ENCODE peak calls at places on chromosome 18, in four cellular contexts. Q, H, V and C are unnamed samples.

GRCh38 chr18:5238371-5238758 is 41.3 kb upstream of the AKAIN1 start:
- DNase-seq in Q (peak), H (peak), V (peak), C (peak)

GRCh38 chr18:3452750-3453539 is 3.0 kb downstream of the TGIF1 start:
- DNase-seq in Q (no peak), H (no peak), V (no peak), C (no peak)

GRCh38 chr18:5543036-5543671 is 643 bp downstream of the EPB41L3 start:
- DNase-seq in Q (no peak), H (peak), V (no peak), C (no peak)

GRCh38 chr18:45837283-45838070 is 12.0 kb downstream of the SIGLEC15 start:
- DNase-seq in Q (no peak), H (peak), V (no peak), C (peak)

GRCh38 chr18:75290737-75291358 is 80.3 kb downstream of the TSHZ1 start:
- DNase-seq in Q (no peak), H (no peak), V (no peak), C (no peak)

GRCh38 chr18:45836242-45837215 is 11.1 kb downstream of the SIGLEC15 start:
- DNase-seq in Q (no peak), H (no peak), V (no peak), C (no peak)

GRCh38 chr18:75127143-75128021 is 81.6 kb downstream of the PTGR3 start:
- DNase-seq in Q (no peak), H (no peak), V (no peak), C (no peak)

GRCh38 chr18:3062798-3063563 is 50.0 kb upstream of the LPIN2 start:
- DNase-seq in Q (peak), H (peak), V (peak), C (peak)

GRCh38 chr18:74314759-74315463 is 728 bp upstream of the C18orf63 start:
- DNase-seq in Q (no peak), H (peak), V (no peak), C (no peak)

GRCh38 chr18:59420244-59420643 is 61.2 kb upstream of the LMAN1 start:
- DNase-seq in Q (no peak), H (no peak), V (no peak), C (no peak)

GRCh38 chr18:67373636-67374035 is 142.9 kb downstream of the DSEL start:
- DNase-seq in Q (no peak), H (no peak), V (no peak), C (no peak)

GRCh38 chr18:21210278-21210677 is 31.8 kb upstream of the GREB1L start:
- DNase-seq in Q (no peak), H (no peak), V (no peak), C (no peak)

GRCh38 chr18:57627488-57627887 is 5.9 kb upstream of the NARS1 start:
- DNase-seq in Q (no peak), H (no peak), V (no peak), C (no peak)

GRCh38 chr18:54117853-54118773 is 106.4 kb downstream of the MBD2 start:
- DNase-seq in Q (no peak), H (no peak), V (no peak), C (no peak)

GRCh38 chr18:46821856-46822711 is 65.2 kb upstream of the ST8SIA5 start:
- DNase-seq in Q (no peak), H (no peak), V (no peak), C (no peak)

GRCh38 chr18:79940814-79941472 is 10.5 kb downstream of the SLC66A2 start:
- DNase-seq in Q (no peak), H (no peak), V (no peak), C (no peak)

GRCh38 chr18:71707985-71708500 is 836.1 kb downstream of the CBLN2 start:
- DNase-seq in Q (peak), H (no peak), V (no peak), C (no peak)

GRCh38 chr18:59432796-59433195 is 73.7 kb upstream of the LMAN1 start:
- DNase-seq in Q (no peak), H (no peak), V (no peak), C (no peak)

GRCh38 chr18:67104700-67105284 is 411.7 kb downstream of the DSEL start:
- DNase-seq in Q (peak), H (no peak), V (no peak), C (peak)

GRCh38 chr18:11178951-11179549 is 29.7 kb upstream of the PIEZO2 start:
- DNase-seq in Q (no peak), H (peak), V (no peak), C (peak)

GRCh38 chr18:36300211-36300610 is 2.7 kb downstream of the FHOD3 start:
- DNase-seq in Q (no peak), H (no peak), V (no peak), C (no peak)

GRCh38 chr18:36872329-36872728 is 43.4 kb downstream of the KIAA1328 start:
- DNase-seq in Q (no peak), H (no peak), V (no peak), C (no peak)

GRCh38 chr18:60554961-60555360 is 182.4 kb upstream of the MC4R start:
- DNase-seq in Q (no peak), H (no peak), V (no peak), C (no peak)

GRCh38 chr18:75977069-75977468 is 518.0 kb downstream of the ZNF516 start:
- DNase-seq in Q (peak), H (no peak), V (no peak), C (no peak)

GRCh38 chr18:74493689-74494088 is 2.5 kb upstream of the CNDP2 start:
- DNase-seq in Q (no peak), H (no peak), V (peak), C (no peak)

GRCh38 chr18:43571078-43571689 is 293.9 kb upstream of the SYT4 start:
- DNase-seq in Q (peak), H (no peak), V (no peak), C (no peak)

GRCh38 chr18:37487400-37487831 is 78.2 kb downstream of the CELF4 start:
- DNase-seq in Q (no peak), H (no peak), V (no peak), C (no peak)

GRCh38 chr18:26403451-26403850 is 144.9 kb downstream of the KCTD1 start:
- DNase-seq in Q (no peak), H (no peak), V (no peak), C (no peak)

GRCh38 chr18:24071029-24071428 is 56.5 kb downstream of the TTC39C start:
- DNase-seq in Q (no peak), H (no peak), V (no peak), C (no peak)

GRCh38 chr18:3966246-3966984 is 488.7 kb downstream of the DLGAP1 start:
- DNase-seq in Q (no peak), H (no peak), V (no peak), C (no peak)

GRCh38 chr18:58288922-58289797 is 245.1 kb downstream of the NEDD4L start:
- DNase-seq in Q (peak), H (no peak), V (no peak), C (no peak)

GRCh38 chr18:76771132-76771824 is 51.1 kb upstream of the ZNF236 start:
- DNase-seq in Q (no peak), H (no peak), V (no peak), C (no peak)

GRCh38 chr18:5285326-5285725 is 10.2 kb downstream of the ZBTB14 start:
- DNase-seq in Q (no peak), H (no peak), V (no peak), C (no peak)

GRCh38 chr18:74451148-74451547 is 6.0 kb downstream of the DIPK1C start:
- DNase-seq in Q (no peak), H (no peak), V (no peak), C (no peak)

GRCh38 chr18:33212363-33212762 is 228.2 kb downstream of the CCDC178 start:
- DNase-seq in Q (no peak), H (no peak), V (no peak), C (no peak)

GRCh38 chr18:75211002-75211621 is 515 bp downstream of the TSHZ1 start:
- DNase-seq in Q (no peak), H (peak), V (no peak), C (no peak)

GRCh38 chr18:10047237-10047636 is 133.4 kb downstream of the VAPA start:
- DNase-seq in Q (no peak), H (no peak), V (no peak), C (no peak)

DNA sequence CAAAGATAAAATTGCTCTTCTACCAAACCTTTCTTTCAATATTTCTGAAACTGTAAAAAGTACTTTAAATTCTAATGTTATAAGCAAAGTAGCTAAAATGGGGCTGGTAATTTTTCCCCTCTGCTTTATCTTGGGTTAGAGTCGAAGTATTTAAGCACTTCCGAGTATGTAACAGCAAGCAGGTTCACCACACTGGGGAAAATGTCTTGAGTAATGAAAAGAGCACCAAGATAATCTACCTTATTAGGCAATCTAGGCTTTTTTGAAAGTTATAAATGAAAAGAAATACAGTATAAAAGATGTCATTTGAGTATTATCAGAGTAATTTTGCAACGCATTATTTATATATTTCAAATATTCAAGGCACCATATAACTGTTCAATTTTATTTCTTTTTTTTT is 687 bp upstream of the DSG3 start:
- DNase-seq in Q (no peak), H (no peak), V (no peak), C (no peak)
- H3K27ac ChIP-seq in Q (peak), H (no peak), V (no peak), C (no peak)

GRCh38 chr18:50750546-50750945 is 69.3 kb downstream of the MRO start:
- DNase-seq in Q (no peak), H (no peak), V (no peak), C (no peak)
- H3K27ac ChIP-seq in Q (no peak), H (no peak), V (no peak), C (no peak)

GRCh38 chr18:48753741-48754140 is 197.0 kb downstream of the SMAD7 start:
- DNase-seq in Q (no peak), H (no peak), V (no peak), C (no peak)

GRCh38 chr18:48751727-48752468 is 198.9 kb downstream of the SMAD7 start:
- DNase-seq in Q (no peak), H (no peak), V (no peak), C (no peak)

GRCh38 chr18:48752478-48752877 is 198.3 kb downstream of the SMAD7 start:
- DNase-seq in Q (no peak), H (no peak), V (no peak), C (no peak)

GRCh38 chr18:48754559-48754958 is 196.2 kb downstream of the SMAD7 start:
- DNase-seq in Q (no peak), H (no peak), V (no peak), C (no peak)

DNA sequence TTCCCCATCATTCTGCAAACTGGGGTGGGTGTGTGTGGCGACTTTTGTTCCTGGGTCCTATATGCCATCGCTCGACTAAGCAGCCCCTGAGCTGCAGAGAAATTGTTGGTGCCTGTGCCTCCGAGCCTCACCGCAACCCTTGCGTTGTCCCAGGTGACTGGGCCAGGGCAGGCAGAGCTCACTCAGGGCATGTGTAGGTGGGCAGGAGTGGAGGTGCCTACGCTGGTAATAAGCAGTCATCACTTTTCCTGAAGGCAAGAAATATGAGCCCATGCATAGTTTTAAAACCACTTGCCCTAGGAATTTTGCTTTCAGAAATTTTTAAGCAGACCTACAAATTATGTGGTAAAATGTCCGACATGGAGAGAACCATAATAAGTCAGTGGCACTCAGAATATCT is 197.8 kb downstream of the SMAD7 start:
- DNase-seq in Q (no peak), H (no peak), V (no peak), C (no peak)
- H3K27ac ChIP-seq in Q (no peak), H (no peak), V (no peak), C (no peak)

GRCh38 chr18:48613589-48613988 is 74.8 kb downstream of the CTIF start:
- DNase-seq in Q (no peak), H (peak), V (no peak), C (peak)
- H3K27ac ChIP-seq in Q (peak), H (no peak), V (no peak), C (peak)

DNA sequence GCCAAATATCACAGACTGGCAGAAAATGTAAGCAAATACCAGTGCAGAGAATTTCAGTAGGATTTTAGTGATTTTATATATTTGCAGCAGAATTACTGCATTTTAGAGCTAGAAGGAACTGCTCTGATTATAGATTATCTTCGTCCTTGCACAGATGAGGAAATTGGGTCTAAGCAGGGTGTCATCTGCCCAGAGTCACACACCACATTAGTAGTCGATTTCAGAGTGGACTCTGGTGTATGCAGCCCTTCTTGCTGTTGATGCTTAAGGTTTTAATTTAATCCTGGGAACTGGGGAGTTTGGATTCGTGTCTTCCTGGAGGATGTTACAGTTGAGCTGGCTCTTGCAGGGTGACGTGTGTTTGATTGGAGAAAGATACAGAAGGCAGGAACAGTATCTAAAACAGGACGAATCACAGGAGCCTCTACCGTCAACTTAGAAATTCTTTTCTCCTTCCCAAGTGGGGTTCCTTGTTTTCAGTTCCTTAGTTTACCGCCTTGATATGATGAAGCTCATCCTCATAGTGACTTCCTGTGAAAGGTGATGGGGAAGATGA is 6.9 kb downstream of the SOCS6 start:
- DNase-seq in Q (no peak), H (no peak), V (no peak), C (no peak)
- H3K27ac ChIP-seq in Q (no peak), H (no peak), V (no peak), C (peak)

GRCh38 chr18:63342206-63342605 is 22.6 kb upstream of the BCL2 start:
- DNase-seq in Q (no peak), H (no peak), V (no peak), C (no peak)

GRCh38 chr18:63331105-63331504 is 11.5 kb upstream of the BCL2 start:
- DNase-seq in Q (no peak), H (no peak), V (no peak), C (no peak)

GRCh38 chr18:63339920-63340484 is 20.4 kb upstream of the BCL2 start:
- DNase-seq in Q (no peak), H (no peak), V (no peak), C (no peak)

GRCh38 chr18:63336366-63337099 is 17.0 kb upstream of the BCL2 start:
- DNase-seq in Q (peak), H (no peak), V (no peak), C (no peak)
- H3K27ac ChIP-seq in Q (peak), H (no peak), V (no peak), C (peak)

GRCh38 chr18:78418379-78418778 is 561.2 kb upstream of the SALL3 start:
- DNase-seq in Q (no peak), H (no peak), V (no peak), C (no peak)

GRCh38 chr18:78420116-78420515 is 559.5 kb upstream of the SALL3 start:
- DNase-seq in Q (no peak), H (no peak), V (no peak), C (no peak)

GRCh38 chr18:78421392-78421791 is 558.2 kb upstream of the SALL3 start:
- DNase-seq in Q (no peak), H (no peak), V (no peak), C (no peak)

GRCh38 chr18:78423776-78424175 is 555.8 kb upstream of the SALL3 start:
- DNase-seq in Q (no peak), H (no peak), V (no peak), C (no peak)

DNA sequence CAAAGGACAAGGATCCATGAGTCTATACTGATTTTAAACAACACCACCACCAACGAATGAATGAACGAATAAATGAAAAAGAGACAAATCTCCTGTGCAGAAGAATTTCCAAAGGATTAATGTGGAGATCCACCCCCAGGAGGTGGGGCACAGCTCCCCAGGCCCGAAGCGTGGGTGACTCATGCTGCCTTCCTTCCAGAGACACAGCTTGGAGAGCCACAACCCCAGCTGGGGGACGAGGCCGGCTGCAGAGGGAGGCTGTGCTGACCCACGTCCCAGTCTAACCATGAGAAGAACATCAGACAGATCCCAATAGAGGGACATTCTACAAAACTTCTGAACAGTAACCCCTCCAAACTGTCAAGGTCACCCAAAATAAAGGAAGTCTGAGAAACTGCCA is 557.3 kb upstream of the SALL3 start:
- DNase-seq in Q (no peak), H (no peak), V (no peak), C (no peak)
- H3K27ac ChIP-seq in Q (no peak), H (no peak), V (no peak), C (no peak)

DNA sequence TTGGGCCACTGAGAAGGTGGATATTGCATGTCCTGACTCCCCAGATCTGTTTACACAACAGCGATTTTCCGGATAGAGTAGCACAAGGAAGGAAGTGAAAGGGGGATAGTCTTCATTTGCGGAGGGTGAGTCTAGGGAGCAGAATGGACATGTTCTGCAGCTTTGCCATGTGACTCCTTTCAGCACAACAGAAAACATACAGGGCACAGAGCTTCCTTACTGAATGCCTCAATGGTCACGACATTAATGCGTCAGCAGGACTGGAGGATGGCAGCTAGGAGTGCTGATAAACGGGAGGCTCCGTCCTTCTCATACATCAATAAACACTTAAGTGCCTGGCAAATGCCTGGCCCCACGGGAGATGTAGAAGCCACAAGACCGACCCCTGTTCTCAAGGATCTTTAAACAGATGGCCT is 163.0 kb downstream of the FAM210A start:
- DNase-seq in Q (no peak), H (no peak), V (no peak), C (no peak)
- H3K27ac ChIP-seq in Q (no peak), H (peak), V (no peak), C (peak)

GRCh38 chr18:468841-469796 is 31.4 kb downstream of the COLEC12 start:
- DNase-seq in Q (no peak), H (no peak), V (no peak), C (no peak)
- H3K27ac ChIP-seq in Q (no peak), H (no peak), V (no peak), C (no peak)

GRCh38 chr18:72999971-73000607 is 132.3 kb upstream of the NETO1 start:
- DNase-seq in Q (no peak), H (no peak), V (no peak), C (no peak)

GRCh38 chr18:73007195-73007934 is 139.6 kb upstream of the NETO1 start:
- DNase-seq in Q (peak), H (no peak), V (no peak), C (no peak)

GRCh38 chr18:73006331-73006730 is 138.5 kb upstream of the NETO1 start:
- DNase-seq in Q (no peak), H (no peak), V (no peak), C (no peak)

GRCh38 chr18:73007935-73008308 is 140.1 kb upstream of the NETO1 start:
- DNase-seq in Q (no peak), H (no peak), V (no peak), C (no peak)

DNA sequence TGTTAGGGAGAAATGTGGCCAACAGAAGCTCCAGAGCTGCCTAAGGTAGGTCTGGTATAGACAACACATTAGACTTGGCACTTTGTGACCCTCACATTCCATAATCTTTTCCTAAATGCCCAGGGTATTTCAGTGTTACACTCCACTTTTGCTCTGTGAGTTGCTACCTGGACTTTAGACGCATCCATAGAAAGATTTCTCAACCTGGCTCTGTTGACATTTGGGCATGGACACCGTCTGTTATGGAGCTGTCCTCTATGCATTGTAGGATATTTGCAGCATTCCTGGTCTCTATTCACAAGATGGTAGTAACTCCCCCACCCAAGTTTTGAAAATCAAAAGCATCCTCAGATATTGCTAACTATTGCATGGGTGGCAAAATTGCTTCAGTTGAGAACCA is 136.5 kb upstream of the NETO1 start:
- DNase-seq in Q (no peak), H (no peak), V (no peak), C (no peak)
- H3K27ac ChIP-seq in Q (no peak), H (no peak), V (no peak), C (no peak)